ENCODE peak calls at places on chromosomes 5 and 9, in eight cellular contexts. One of them, this sample, is unnamed.

GRCh38 chr5:96337048-96337781 is 95.8 kb downstream of the PCSK1 start:
- DNase-seq in Right ventricle myocardium superior: no peak
- DNase-seq in WTC11: no peak
- DNase-seq in Calu3: no peak
- DNase-seq in heart right ventricle: no peak
- DNase-seq in activated CD4-positive, alpha-beta T cell treated with anti-CD3 and anti-CD28 coated beads for 4 hours: no peak
- DNase-seq in GM13976: no peak
- DNase-seq in smooth muscle cell of the brain vasculature: no peak
- DNase-seq in this sample: no peak

GRCh38 chr5:123705741-123706140 is 193.8 kb downstream of the CSNK1G3 start:
- DNase-seq in WTC11: no peak
- DNase-seq in GM13976: no peak
- DNase-seq in Calu3: no peak
- DNase-seq in activated CD4-positive, alpha-beta T cell treated with anti-CD3 and anti-CD28 coated beads for 4 hours: no peak
- DNase-seq in smooth muscle cell of the brain vasculature: no peak
- DNase-seq in heart right ventricle: no peak
- DNase-seq in Right ventricle myocardium superior: no peak
- DNase-seq in this sample: no peak

GRCh38 chr9:127963359-127964064 is 17.3 kb downstream of the EEIG1 start:
- DNase-seq in Right ventricle myocardium superior: no peak
- DNase-seq in Calu3: no peak
- DNase-seq in GM13976: no peak
- DNase-seq in heart right ventricle: no peak
- DNase-seq in smooth muscle cell of the brain vasculature: no peak
- DNase-seq in WTC11: no peak
- DNase-seq in activated CD4-positive, alpha-beta T cell treated with anti-CD3 and anti-CD28 coated beads for 4 hours: no peak
- DNase-seq in this sample: no peak

GRCh38 chr9:117224676-117225075 is 190.2 kb downstream of the ASTN2 start:
- DNase-seq in GM13976: no peak
- DNase-seq in heart right ventricle: no peak
- DNase-seq in WTC11: no peak
- DNase-seq in Right ventricle myocardium superior: no peak
- DNase-seq in activated CD4-positive, alpha-beta T cell treated with anti-CD3 and anti-CD28 coated beads for 4 hours: no peak
- DNase-seq in smooth muscle cell of the brain vasculature: no peak
- DNase-seq in Calu3: no peak
- DNase-seq in this sample: no peak

GRCh38 chr9:127074561-127075548 is 47.6 kb downstream of the ANGPTL2 start:
- DNase-seq in Right ventricle myocardium superior: no peak
- DNase-seq in smooth muscle cell of the brain vasculature: no peak
- DNase-seq in GM13976: no peak
- DNase-seq in activated CD4-positive, alpha-beta T cell treated with anti-CD3 and anti-CD28 coated beads for 4 hours: no peak
- DNase-seq in heart right ventricle: peak; percentile 58
- DNase-seq in WTC11: no peak
- DNase-seq in Calu3: no peak
- DNase-seq in this sample: no peak

GRCh38 chr5:148923023-148923422 is 96.6 kb downstream of the ADRB2 start:
- DNase-seq in WTC11: no peak
- DNase-seq in heart right ventricle: no peak
- DNase-seq in Calu3: no peak
- DNase-seq in GM13976: no peak
- DNase-seq in Right ventricle myocardium superior: no peak
- DNase-seq in activated CD4-positive, alpha-beta T cell treated with anti-CD3 and anti-CD28 coated beads for 4 hours: no peak
- DNase-seq in smooth muscle cell of the brain vasculature: no peak
- DNase-seq in this sample: no peak

GRCh38 chr9:116087246-116087645 is 66.3 kb upstream of the PAPPA start:
- DNase-seq in WTC11: no peak
- DNase-seq in activated CD4-positive, alpha-beta T cell treated with anti-CD3 and anti-CD28 coated beads for 4 hours: no peak
- DNase-seq in smooth muscle cell of the brain vasculature: peak; percentile 37
- DNase-seq in GM13976: no peak
- DNase-seq in Calu3: no peak
- DNase-seq in Right ventricle myocardium superior: peak; percentile 63
- DNase-seq in heart right ventricle: peak; percentile 49
- DNase-seq in this sample: no peak

GRCh38 chr5:124034301-124034700 is 522.3 kb downstream of the CSNK1G3 start:
- DNase-seq in GM13976: no peak
- DNase-seq in smooth muscle cell of the brain vasculature: no peak
- DNase-seq in WTC11: no peak
- DNase-seq in heart right ventricle: no peak
- DNase-seq in Calu3: no peak
- DNase-seq in activated CD4-positive, alpha-beta T cell treated with anti-CD3 and anti-CD28 coated beads for 4 hours: no peak
- DNase-seq in Right ventricle myocardium superior: no peak
- DNase-seq in this sample: no peak

GRCh38 chr5:75167345-75167744 is 69.3 kb downstream of the ANKRD31 start:
- DNase-seq in heart right ventricle: no peak
- DNase-seq in activated CD4-positive, alpha-beta T cell treated with anti-CD3 and anti-CD28 coated beads for 4 hours: no peak
- DNase-seq in Right ventricle myocardium superior: no peak
- DNase-seq in Calu3: no peak
- DNase-seq in WTC11: no peak
- DNase-seq in GM13976: no peak
- DNase-seq in smooth muscle cell of the brain vasculature: no peak
- DNase-seq in this sample: no peak

GRCh38 chr9:117616436-117616835 is 87.8 kb upstream of the TLR4 start:
- DNase-seq in Calu3: no peak
- DNase-seq in heart right ventricle: no peak
- DNase-seq in activated CD4-positive, alpha-beta T cell treated with anti-CD3 and anti-CD28 coated beads for 4 hours: no peak
- DNase-seq in smooth muscle cell of the brain vasculature: no peak
- DNase-seq in GM13976: no peak
- DNase-seq in WTC11: no peak
- DNase-seq in Right ventricle myocardium superior: no peak
- DNase-seq in this sample: no peak

GRCh38 chr5:29382735-29383280 is 1810.7 kb upstream of the CDH6 start:
- DNase-seq in Right ventricle myocardium superior: no peak
- DNase-seq in WTC11: no peak
- DNase-seq in activated CD4-positive, alpha-beta T cell treated with anti-CD3 and anti-CD28 coated beads for 4 hours: no peak
- DNase-seq in GM13976: no peak
- DNase-seq in Calu3: no peak
- DNase-seq in heart right ventricle: no peak
- DNase-seq in smooth muscle cell of the brain vasculature: no peak
- DNase-seq in this sample: no peak

GRCh38 chr9:90868555-90868954 is 66.9 kb downstream of the SYK start:
- DNase-seq in heart right ventricle: no peak
- DNase-seq in Right ventricle myocardium superior: no peak
- DNase-seq in WTC11: no peak
- DNase-seq in Calu3: no peak
- DNase-seq in smooth muscle cell of the brain vasculature: no peak
- DNase-seq in GM13976: no peak
- DNase-seq in activated CD4-positive, alpha-beta T cell treated with anti-CD3 and anti-CD28 coated beads for 4 hours: no peak
- DNase-seq in this sample: no peak

GRCh38 chr5:102895223-102895622 is 140.1 kb downstream of the PAM start:
- DNase-seq in smooth muscle cell of the brain vasculature: no peak
- DNase-seq in activated CD4-positive, alpha-beta T cell treated with anti-CD3 and anti-CD28 coated beads for 4 hours: no peak
- DNase-seq in Calu3: no peak
- DNase-seq in heart right ventricle: no peak
- DNase-seq in GM13976: no peak
- DNase-seq in WTC11: no peak
- DNase-seq in Right ventricle myocardium superior: no peak
- DNase-seq in this sample: no peak

GRCh38 chr5:180818275-180818674 is 15.7 kb upstream of the MGAT1 start:
- DNase-seq in smooth muscle cell of the brain vasculature: no peak
- DNase-seq in activated CD4-positive, alpha-beta T cell treated with anti-CD3 and anti-CD28 coated beads for 4 hours: no peak
- DNase-seq in WTC11: no peak
- DNase-seq in heart right ventricle: no peak
- DNase-seq in Right ventricle myocardium superior: no peak
- DNase-seq in Calu3: no peak
- DNase-seq in GM13976: no peak
- DNase-seq in this sample: no peak

GRCh38 chr9:71681708-71682268 is 86.5 kb downstream of the CEMIP2 start:
- DNase-seq in Right ventricle myocardium superior: no peak
- DNase-seq in heart right ventricle: no peak
- DNase-seq in smooth muscle cell of the brain vasculature: no peak
- DNase-seq in WTC11: no peak
- DNase-seq in GM13976: no peak
- DNase-seq in Calu3: no peak
- DNase-seq in activated CD4-positive, alpha-beta T cell treated with anti-CD3 and anti-CD28 coated beads for 4 hours: no peak
- DNase-seq in this sample: no peak

GRCh38 chr5:132464155-132464939 is 26.2 kb downstream of the IRF1 start:
- DNase-seq in activated CD4-positive, alpha-beta T cell treated with anti-CD3 and anti-CD28 coated beads for 4 hours: peak; percentile 52
- DNase-seq in WTC11: no peak
- DNase-seq in smooth muscle cell of the brain vasculature: no peak
- DNase-seq in Calu3: peak; percentile 43
- DNase-seq in heart right ventricle: no peak
- DNase-seq in GM13976: no peak
- DNase-seq in Right ventricle myocardium superior: no peak
- DNase-seq in this sample: peak; percentile 67